ENCODE peak calls at places on chromosomes 13 and 19, in four cellular contexts. C is SHP77, K is hypothalamus, L is EL. E is an unnamed sample.
A peak's percentile ranks its signal among the peaks of the same experiment; 100 is the strongest.

GRCh38 chr19:1214862-1215731 is 9.5 kb downstream of the STK11 start:
- DNase-seq in C (peak; percentile 62), K (peak; percentile 51), L (peak; percentile 78), E (no peak)

GRCh38 chr19:52566588-52566987 is 3.5 kb upstream of the ZNF701 start:
- DNase-seq in C (no peak), K (no peak), L (peak; percentile 77), E (no peak)

GRCh38 chr19:13689050-13689449 is 75.3 kb upstream of the MRI1 start:
- DNase-seq in C (peak; percentile 28), K (no peak), L (peak; percentile 30), E (no peak)

GRCh38 chr13:77001963-77002587 is 10.2 kb downstream of the CLN5 start:
- DNase-seq in C (no peak), K (no peak), L (no peak), E (no peak)

GRCh38 chr13:43261018-43261417 is 237.6 kb downstream of the DNAJC15 start:
- DNase-seq in C (no peak), K (no peak), L (peak; percentile 76), E (no peak)

GRCh38 chr19:32606289-32606688 is 25.3 kb downstream of the PDCD5 start:
- DNase-seq in C (no peak), K (no peak), L (no peak), E (no peak)

GRCh38 chr13:35898041-35898440 is 233.1 kb downstream of the DCLK1 start:
- DNase-seq in C (no peak), K (no peak), L (no peak), E (no peak)

GRCh38 chr19:33796164-33797100 is at the start of gene KCTD15:
- DNase-seq in C (peak; percentile 67), K (no peak), L (peak; percentile 46), E (no peak)

GRCh38 chr13:108917581-108917980 is 288.2 kb downstream of the MYO16 start:
- DNase-seq in C (no peak), K (no peak), L (peak; percentile 48), E (no peak)

GRCh38 chr19:3580156-3580955 is 4.9 kb upstream of the GIPC3 start:
- DNase-seq in C (no peak), K (no peak), L (peak; percentile 95), E (no peak)

GRCh38 chr19:49710372-49710951 is 19.5 kb downstream of the CPT1C start:
- DNase-seq in C (no peak), K (no peak), L (peak; percentile 82), E (no peak)

GRCh38 chr13:40605573-40605972 is 60.9 kb downstream of the FOXO1 start:
- DNase-seq in C (no peak), K (no peak), L (no peak), E (no peak)

GRCh38 chr13:105184221-105184620 is 1351.2 kb downstream of the EFNB2 start:
- DNase-seq in C (no peak), K (no peak), L (no peak), E (no peak)

GRCh38 chr13:48492123-48493075 is 40.5 kb downstream of the RCBTB2 start:
- DNase-seq in C (no peak), K (no peak), L (peak; percentile 91), E (peak; percentile 25)

GRCh38 chr13:44030615-44031014 is 150.9 kb downstream of the LACC1 start:
- DNase-seq in C (no peak), K (no peak), L (no peak), E (no peak)

GRCh38 chr19:8306235-8307054 is 1.7 kb downstream of the CD320 start:
- DNase-seq in C (no peak), K (no peak), L (no peak), E (no peak)

GRCh38 chr13:33265607-33266006 is 19.9 kb downstream of the STARD13 start:
- DNase-seq in C (no peak), K (no peak), L (no peak), E (no peak)

GRCh38 chr19:54186934-54187381 is 2.4 kb downstream of the MBOAT7 start:
- DNase-seq in C (no peak), K (no peak), L (no peak), E (no peak)

GRCh38 chr13:111484959-111485358 is 164.5 kb downstream of the TEX29 start:
- DNase-seq in C (no peak), K (no peak), L (no peak), E (no peak)

E was measured in DMS153.